ENCODE peak calls at places on chromosomes 6 and 20, in nine cellular contexts. One of them, this sample, is unnamed.

GRCh38 chr6:129029778-129030177 is 146.8 kb downstream of the LAMA2 start:
- DNase-seq in Caco-2: no peak
- DNase-seq in PC-3: no peak
- DNase-seq in HFFc6: peak; percentile 8
- DNase-seq in stomach: no peak
- DNase-seq in GM12878: no peak
- DNase-seq in pancreas: no peak
- DNase-seq in lung: no peak
- DNase-seq in endothelial cell: no peak
- DNase-seq in this sample: no peak

GRCh38 chr20:54091120-54091480 is 20.7 kb upstream of the BCAS1 start:
- DNase-seq in Caco-2: no peak
- DNase-seq in PC-3: no peak
- DNase-seq in HFFc6: no peak
- DNase-seq in stomach: no peak
- DNase-seq in GM12878: no peak
- DNase-seq in pancreas: no peak
- DNase-seq in lung: no peak
- DNase-seq in endothelial cell: no peak
- DNase-seq in this sample: no peak

GRCh38 chr20:23152902-23153301 is 66.8 kb upstream of the CD93 start:
- DNase-seq in Caco-2: no peak
- DNase-seq in PC-3: no peak
- DNase-seq in HFFc6: no peak
- DNase-seq in stomach: no peak
- DNase-seq in GM12878: no peak
- DNase-seq in pancreas: no peak
- DNase-seq in lung: no peak
- DNase-seq in endothelial cell: no peak
- DNase-seq in this sample: peak; percentile 17

GRCh38 chr20:51803157-51803854 is 985 bp upstream of the SALL4 start:
- DNase-seq in Caco-2: peak; percentile 70
- DNase-seq in PC-3: peak; percentile 87
- DNase-seq in HFFc6: peak; percentile 60
- DNase-seq in stomach: no peak
- DNase-seq in GM12878: no peak
- DNase-seq in pancreas: no peak
- DNase-seq in lung: no peak
- DNase-seq in endothelial cell: no peak
- DNase-seq in this sample: no peak

GRCh38 chr6:2020909-2021308 is 224.5 kb downstream of the GMDS start:
- DNase-seq in Caco-2: no peak
- DNase-seq in PC-3: peak; percentile 42
- DNase-seq in HFFc6: peak; percentile 52
- DNase-seq in stomach: no peak
- DNase-seq in GM12878: no peak
- DNase-seq in pancreas: no peak
- DNase-seq in lung: no peak
- DNase-seq in endothelial cell: no peak
- DNase-seq in this sample: no peak

GRCh38 chr6:100664274-100665040 is 199.7 kb upstream of the SIM1 start:
- DNase-seq in Caco-2: peak; percentile 13
- DNase-seq in PC-3: peak; percentile 41
- DNase-seq in HFFc6: peak; percentile 26
- DNase-seq in stomach: no peak
- DNase-seq in GM12878: no peak
- DNase-seq in pancreas: no peak
- DNase-seq in lung: no peak
- DNase-seq in endothelial cell: no peak
- DNase-seq in this sample: no peak

GRCh38 chr6:7727951-7728854 is 2.3 kb downstream of the BMP6 start:
- DNase-seq in Caco-2: peak; percentile 11
- DNase-seq in PC-3: peak; percentile 22
- DNase-seq in HFFc6: no peak
- DNase-seq in stomach: no peak
- DNase-seq in GM12878: no peak
- DNase-seq in pancreas: peak; percentile 15
- DNase-seq in lung: no peak
- DNase-seq in endothelial cell: peak; percentile 28
- DNase-seq in this sample: peak; percentile 42

GRCh38 chr20:61422636-61423425 is 170.8 kb downstream of the CDH4 start:
- DNase-seq in Caco-2: peak; percentile 28
- DNase-seq in PC-3: no peak
- DNase-seq in HFFc6: no peak
- DNase-seq in stomach: no peak
- DNase-seq in GM12878: no peak
- DNase-seq in pancreas: no peak
- DNase-seq in lung: no peak
- DNase-seq in endothelial cell: no peak
- DNase-seq in this sample: no peak

GRCh38 chr6:3957321-3957720 is 108.1 kb downstream of the FAM50B start:
- DNase-seq in Caco-2: no peak
- DNase-seq in PC-3: peak; percentile 25
- DNase-seq in HFFc6: peak; percentile 6
- DNase-seq in stomach: no peak
- DNase-seq in GM12878: no peak
- DNase-seq in pancreas: no peak
- DNase-seq in lung: no peak
- DNase-seq in endothelial cell: no peak
- DNase-seq in this sample: no peak

GRCh38 chr6:128492386-128492785 is 28.0 kb downstream of the PTPRK start:
- DNase-seq in Caco-2: no peak
- DNase-seq in PC-3: peak; percentile 91
- DNase-seq in HFFc6: no peak
- DNase-seq in stomach: peak; percentile 43
- DNase-seq in GM12878: no peak
- DNase-seq in pancreas: peak; percentile 34
- DNase-seq in lung: no peak
- DNase-seq in endothelial cell: no peak
- DNase-seq in this sample: no peak

GRCh38 chr20:36775196-36775595 is 1.6 kb upstream of the DSN1 start:
- DNase-seq in Caco-2: no peak
- DNase-seq in PC-3: no peak
- DNase-seq in HFFc6: no peak
- DNase-seq in stomach: no peak
- DNase-seq in GM12878: no peak
- DNase-seq in pancreas: no peak
- DNase-seq in lung: no peak
- DNase-seq in endothelial cell: no peak
- DNase-seq in this sample: no peak

GRCh38 chr6:131761061-131761761 is 46.6 kb upstream of the ENPP1 start:
- DNase-seq in Caco-2: no peak
- DNase-seq in PC-3: peak; percentile 67
- DNase-seq in HFFc6: peak; percentile 61
- DNase-seq in stomach: no peak
- DNase-seq in GM12878: no peak
- DNase-seq in pancreas: no peak
- DNase-seq in lung: no peak
- DNase-seq in endothelial cell: no peak
- DNase-seq in this sample: no peak

GRCh38 chr6:135254471-135254870 is 73.4 kb downstream of the MYB start:
- DNase-seq in Caco-2: no peak
- DNase-seq in PC-3: no peak
- DNase-seq in HFFc6: no peak
- DNase-seq in stomach: no peak
- DNase-seq in GM12878: no peak
- DNase-seq in pancreas: no peak
- DNase-seq in lung: no peak
- DNase-seq in endothelial cell: no peak
- DNase-seq in this sample: no peak

GRCh38 chr6:143506620-143507019 is 4.9 kb downstream of the FUCA2 start:
- DNase-seq in Caco-2: no peak
- DNase-seq in PC-3: no peak
- DNase-seq in HFFc6: no peak
- DNase-seq in stomach: no peak
- DNase-seq in GM12878: no peak
- DNase-seq in pancreas: no peak
- DNase-seq in lung: no peak
- DNase-seq in endothelial cell: no peak
- DNase-seq in this sample: no peak

DNA sequence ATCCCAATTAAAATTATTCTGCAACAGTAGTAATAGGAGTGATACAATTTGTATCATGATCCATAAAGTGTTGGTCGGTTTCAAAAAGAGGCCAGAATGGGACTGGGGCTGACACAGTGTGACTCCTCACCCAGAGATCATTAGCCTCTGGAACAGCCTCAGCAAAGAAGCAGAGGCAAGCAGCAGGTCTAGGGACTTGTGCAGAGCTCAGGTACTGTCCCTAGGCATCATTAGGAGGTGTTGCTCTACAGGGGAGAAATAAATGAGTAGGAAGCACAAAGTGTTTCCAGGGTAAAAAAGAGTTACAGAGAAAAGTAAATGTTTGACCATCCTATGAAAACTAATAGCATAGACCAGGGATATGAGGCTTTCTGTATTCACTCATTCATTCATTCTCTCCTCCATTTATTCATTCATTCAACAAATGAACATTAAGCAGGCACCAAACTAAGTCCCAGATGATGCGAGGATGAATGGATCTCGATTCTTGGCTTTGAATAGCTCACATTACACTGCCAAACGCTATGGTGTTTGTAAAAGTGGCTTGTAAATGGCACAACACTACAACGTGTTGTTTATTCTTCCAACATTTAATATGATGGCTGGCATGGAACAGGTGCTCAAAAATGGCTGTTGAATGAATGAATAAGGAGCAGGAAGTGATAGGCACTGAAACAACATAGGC is 17.4 kb upstream of the SLC16A10 start:
- DNase-seq in Caco-2: no peak
- DNase-seq in PC-3: no peak
- DNase-seq in HFFc6: no peak
- DNase-seq in stomach: no peak
- DNase-seq in GM12878: no peak
- DNase-seq in pancreas: no peak
- DNase-seq in lung: no peak
- DNase-seq in endothelial cell: no peak
- DNase-seq in this sample: no peak
- TF ChIP-seq CTCF in Caco-2: no peak
- TF ChIP-seq CTCF in PC-3: no peak
- TF ChIP-seq CTCF in HFFc6: no peak
- TF ChIP-seq CTCF in stomach: no peak
- TF ChIP-seq CTCF in GM12878: no peak
- TF ChIP-seq CTCF in pancreas: no peak
- TF ChIP-seq CTCF in lung: no peak
- TF ChIP-seq CTCF in endothelial cell: no peak
- TF ChIP-seq CTCF in this sample: no peak

DNA sequence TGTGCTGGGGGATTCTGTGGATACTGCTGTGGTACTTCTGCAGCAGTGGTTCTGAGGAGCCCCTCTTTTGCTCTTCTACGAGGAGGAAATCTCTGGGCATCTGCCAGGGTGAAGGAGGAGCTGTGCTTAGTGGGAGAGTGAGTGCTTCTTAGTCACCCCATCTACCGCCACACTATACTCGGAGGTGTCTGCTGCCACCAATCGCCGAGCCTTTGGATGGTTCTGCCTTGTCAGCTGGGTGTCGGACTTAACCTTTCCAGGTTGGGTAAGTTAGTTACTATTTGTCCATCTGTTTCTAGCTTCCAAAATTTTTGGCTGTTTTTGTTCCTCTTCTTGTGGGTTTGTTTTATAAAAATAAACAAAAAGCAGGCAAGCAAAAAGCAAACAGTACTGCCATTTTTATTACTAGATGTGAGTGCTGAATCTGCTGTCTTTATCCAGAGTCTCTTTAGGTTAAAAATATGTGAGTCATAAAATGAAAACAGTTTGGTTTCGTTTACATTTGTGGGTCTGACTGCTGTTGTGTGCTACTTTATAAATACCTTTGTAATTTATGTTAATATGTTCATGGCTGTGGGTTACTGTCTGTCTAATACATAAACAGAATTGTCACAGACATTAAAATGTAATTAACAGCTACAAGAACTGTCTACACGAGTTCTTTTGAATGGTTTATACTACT is 89.1 kb downstream of the ARID1B start:
- DNase-seq in Caco-2: no peak
- DNase-seq in PC-3: peak; percentile 61
- DNase-seq in HFFc6: peak; percentile 23
- DNase-seq in stomach: no peak
- DNase-seq in GM12878: no peak
- DNase-seq in pancreas: no peak
- DNase-seq in lung: no peak
- DNase-seq in endothelial cell: no peak
- DNase-seq in this sample: no peak
- TF ChIP-seq CTCF in Caco-2: no peak
- TF ChIP-seq CTCF in PC-3: peak; percentile 40
- TF ChIP-seq CTCF in HFFc6: no peak
- TF ChIP-seq CTCF in stomach: no peak
- TF ChIP-seq CTCF in GM12878: no peak
- TF ChIP-seq CTCF in pancreas: no peak
- TF ChIP-seq CTCF in lung: no peak
- TF ChIP-seq CTCF in endothelial cell: no peak
- TF ChIP-seq CTCF in this sample: no peak

DNA sequence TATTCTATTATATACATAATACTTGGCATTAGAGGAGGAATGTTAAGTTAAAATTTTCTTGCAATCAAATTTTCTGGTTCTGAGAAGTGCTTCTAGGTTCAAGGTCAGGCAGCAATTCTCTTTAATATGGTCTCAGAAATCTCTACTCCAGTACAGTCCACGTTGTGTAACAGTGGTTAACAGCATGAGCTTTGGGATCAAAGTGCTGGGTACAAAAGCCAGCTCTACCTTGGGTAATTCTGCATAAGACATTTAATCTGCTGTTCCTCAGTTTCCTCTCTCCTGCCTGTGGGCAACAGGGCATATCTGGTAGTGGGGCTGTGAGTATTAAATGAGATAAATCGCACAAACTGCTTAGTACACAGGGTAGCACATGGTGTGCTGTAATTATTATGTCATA is 437.8 kb downstream of the CDC5L start:
- DNase-seq in Caco-2: no peak
- DNase-seq in PC-3: no peak
- DNase-seq in HFFc6: no peak
- DNase-seq in stomach: no peak
- DNase-seq in GM12878: no peak
- DNase-seq in pancreas: no peak
- DNase-seq in lung: no peak
- DNase-seq in endothelial cell: no peak
- DNase-seq in this sample: no peak
- TF ChIP-seq CTCF in Caco-2: no peak
- TF ChIP-seq CTCF in PC-3: no peak
- TF ChIP-seq CTCF in HFFc6: no peak
- TF ChIP-seq CTCF in stomach: no peak
- TF ChIP-seq CTCF in GM12878: no peak
- TF ChIP-seq CTCF in pancreas: no peak
- TF ChIP-seq CTCF in lung: no peak
- TF ChIP-seq CTCF in endothelial cell: no peak
- TF ChIP-seq CTCF in this sample: no peak

GRCh38 chr6:72286911-72287311 is 335.0 kb upstream of the KCNQ5 start:
- DNase-seq in Caco-2: no peak
- DNase-seq in PC-3: peak; percentile 27
- DNase-seq in HFFc6: peak; percentile 45
- DNase-seq in stomach: no peak
- DNase-seq in GM12878: no peak
- DNase-seq in pancreas: no peak
- DNase-seq in lung: no peak
- DNase-seq in endothelial cell: no peak
- DNase-seq in this sample: no peak
- TF ChIP-seq CTCF in Caco-2: no peak
- TF ChIP-seq CTCF in PC-3: no peak
- TF ChIP-seq CTCF in HFFc6: no peak
- TF ChIP-seq CTCF in stomach: no peak
- TF ChIP-seq CTCF in GM12878: no peak
- TF ChIP-seq CTCF in pancreas: no peak
- TF ChIP-seq CTCF in lung: no peak
- TF ChIP-seq CTCF in endothelial cell: no peak
- TF ChIP-seq CTCF in this sample: no peak

GRCh38 chr6:154298297-154298696 is 58.3 kb downstream of the IPCEF1 start:
- DNase-seq in Caco-2: no peak
- DNase-seq in PC-3: peak; percentile 81
- DNase-seq in HFFc6: peak; percentile 26
- DNase-seq in stomach: no peak
- DNase-seq in GM12878: peak; percentile 48
- DNase-seq in pancreas: no peak
- DNase-seq in lung: no peak
- DNase-seq in endothelial cell: no peak
- DNase-seq in this sample: no peak
- TF ChIP-seq CTCF in Caco-2: no peak
- TF ChIP-seq CTCF in PC-3: no peak
- TF ChIP-seq CTCF in HFFc6: no peak
- TF ChIP-seq CTCF in stomach: no peak
- TF ChIP-seq CTCF in GM12878: no peak
- TF ChIP-seq CTCF in pancreas: no peak
- TF ChIP-seq CTCF in lung: no peak
- TF ChIP-seq CTCF in endothelial cell: no peak
- TF ChIP-seq CTCF in this sample: no peak

This sample was measured in mesothelial cell of epicardium.